ENCODE peak calls at places on chromosomes 13 and 19, in five cellular contexts. Z, M, A, H and W are unnamed samples.

GRCh38 chr19:3519126-3519525 is 13.0 kb downstream of the FZR1 start:
- DNase-seq in Z (no peak), M (no peak), A (no peak), H (no peak), W (no peak)

GRCh38 chr13:114012921-114013320 is 39.0 kb upstream of the C13orf46 start:
- DNase-seq in Z (no peak), M (no peak), A (no peak), H (no peak), W (no peak)

GRCh38 chr13:57843555-57843954 is 212.0 kb downstream of the PCDH17 start:
- DNase-seq in Z (no peak), M (no peak), A (no peak), H (no peak), W (no peak)

GRCh38 chr19:44745386-44745831 is 3.1 kb upstream of the BCL3 start:
- DNase-seq in Z (peak; percentile 43), M (no peak), A (no peak), H (peak; percentile 89), W (peak; percentile 86)

GRCh38 chr13:101453784-101454201 is 1.3 kb downstream of the ITGBL1 start:
- DNase-seq in Z (peak; percentile 87), M (no peak), A (no peak), H (no peak), W (no peak)

GRCh38 chr13:23801141-23801540 is 88.1 kb downstream of the MIPEP start:
- DNase-seq in Z (no peak), M (no peak), A (no peak), H (no peak), W (no peak)

GRCh38 chr13:75489502-75490263 is 7.7 kb upstream of the TBC1D4 start:
- DNase-seq in Z (peak; percentile 55), M (no peak), A (no peak), H (peak; percentile 43), W (peak; percentile 73)

GRCh38 chr13:49367640-49368431 is 76.0 kb downstream of the CAB39L start:
- DNase-seq in Z (no peak), M (no peak), A (no peak), H (no peak), W (no peak)

GRCh38 chr19:3057275-3057714 is 5.0 kb downstream of the TLE5 start:
- DNase-seq in Z (peak; percentile 62), M (peak; percentile 42), A (no peak), H (peak; percentile 61), W (peak; percentile 93)

GRCh38 chr19:4316940-4317339 is 12.5 kb downstream of the FSD1 start:
- DNase-seq in Z (no peak), M (no peak), A (no peak), H (no peak), W (no peak)

GRCh38 chr19:40906512-40906911 is 24.5 kb upstream of the CYP2A7 start:
- DNase-seq in Z (no peak), M (no peak), A (no peak), H (no peak), W (no peak)

GRCh38 chr13:103246581-103247200 is 180.5 kb upstream of the SLC10A2 start:
- DNase-seq in Z (no peak), M (no peak), A (no peak), H (no peak), W (no peak)

GRCh38 chr19:55777528-55777927 is 8.6 kb downstream of the RFPL4AL1 start:
- DNase-seq in Z (no peak), M (no peak), A (no peak), H (no peak), W (peak; percentile 16)

GRCh38 chr19:16161848-16162247 is 11.5 kb downstream of the CIB3 start:
- DNase-seq in Z (peak; percentile 96), M (peak; percentile 62), A (peak; percentile 67), H (no peak), W (peak; percentile 94)

GRCh38 chr19:12156254-12157058 is at the start of gene ZNF625:
- DNase-seq in Z (peak; percentile 82), M (peak; percentile 56), A (peak; percentile 46), H (peak; percentile 92), W (no peak)

GRCh38 chr13:47112205-47112896 is 215.5 kb upstream of the HTR2A start:
- DNase-seq in Z (peak; percentile 23), M (no peak), A (no peak), H (no peak), W (peak; percentile 8)

GRCh38 chr19:4507804-4508203 is 10.5 kb downstream of the PLIN4 start:
- DNase-seq in Z (no peak), M (no peak), A (no peak), H (no peak), W (no peak)